ENCODE peak calls at places on chromosomes 3 and 15, in eight cellular contexts. E, I, R, V, Z, M, T and U are unnamed samples.
A peak's percentile ranks its signal among the peaks of the same experiment; 100 is the strongest.

GRCh38 chr3:54968546-54969172 is 40.8 kb upstream of the LRTM1 start:
- DNase-seq in E (no peak), T (peak; percentile 32), I (no peak), Z (peak; percentile 60), V (no peak), R (no peak), M (no peak), U (no peak)

GRCh38 chr3:41854956-41855355 is 106.9 kb downstream of the ULK4 start:
- DNase-seq in Z (no peak), M (no peak), E (no peak), T (no peak), R (no peak), V (no peak), I (no peak), U (no peak)

GRCh38 chr3:127831723-127832172 is 9.4 kb upstream of the MGLL start:
- DNase-seq in Z (peak; percentile 50), T (peak; percentile 47), V (no peak), R (peak; percentile 68), I (peak; percentile 87), M (peak; percentile 44), E (peak; percentile 58), U (no peak)

GRCh38 chr3:33439421-33440327 is 531 bp downstream of the UBP1 start:
- DNase-seq in T (peak; percentile 62), M (peak; percentile 54), I (peak; percentile 85), V (peak; percentile 52), Z (peak; percentile 62), E (peak; percentile 56), R (peak; percentile 73), U (peak; percentile 25)

GRCh38 chr15:99137877-99138276 is 33.0 kb downstream of the SYNM start:
- DNase-seq in M (no peak), E (no peak), I (no peak), Z (no peak), T (no peak), V (no peak), R (no peak), U (no peak)

GRCh38 chr3:195537995-195538394 is 5.1 kb downstream of the PPP1R2 start:
- DNase-seq in T (no peak), I (no peak), M (no peak), Z (no peak), R (no peak), V (no peak), E (no peak), U (no peak)

GRCh38 chr15:74642328-74642723 is 26.7 kb downstream of the CLK3 start:
- DNase-seq in Z (no peak), M (no peak), V (no peak), R (no peak), E (peak; percentile 46), T (no peak), I (no peak), U (no peak)

GRCh38 chr3:128698211-128699011 is 27.6 kb upstream of the RAB7A start:
- DNase-seq in E (peak; percentile 51), R (peak; percentile 66), M (peak; percentile 52), T (peak; percentile 37), Z (peak; percentile 50), I (peak; percentile 78), V (peak; percentile 26), U (no peak)

GRCh38 chr15:65386886-65387285 is 9.1 kb upstream of the IGDCC3 start:
- DNase-seq in R (no peak), V (no peak), M (no peak), Z (no peak), E (no peak), I (no peak), T (no peak), U (no peak)

GRCh38 chr3:31016196-31016595 is 121.7 kb upstream of the GADL1 start:
- DNase-seq in R (no peak), Z (no peak), T (no peak), V (no peak), I (no peak), M (no peak), E (no peak), U (no peak)

GRCh38 chr3:65876028-65876420 is 162.7 kb downstream of the MAGI1 start:
- DNase-seq in M (no peak), I (no peak), E (no peak), T (no peak), V (no peak), R (no peak), Z (no peak), U (no peak)

GRCh38 chr3:25915673-25916072 is 125.8 kb downstream of the OXSM start:
- DNase-seq in V (no peak), Z (no peak), T (no peak), R (no peak), E (no peak), I (no peak), M (no peak), U (no peak)

DNA sequence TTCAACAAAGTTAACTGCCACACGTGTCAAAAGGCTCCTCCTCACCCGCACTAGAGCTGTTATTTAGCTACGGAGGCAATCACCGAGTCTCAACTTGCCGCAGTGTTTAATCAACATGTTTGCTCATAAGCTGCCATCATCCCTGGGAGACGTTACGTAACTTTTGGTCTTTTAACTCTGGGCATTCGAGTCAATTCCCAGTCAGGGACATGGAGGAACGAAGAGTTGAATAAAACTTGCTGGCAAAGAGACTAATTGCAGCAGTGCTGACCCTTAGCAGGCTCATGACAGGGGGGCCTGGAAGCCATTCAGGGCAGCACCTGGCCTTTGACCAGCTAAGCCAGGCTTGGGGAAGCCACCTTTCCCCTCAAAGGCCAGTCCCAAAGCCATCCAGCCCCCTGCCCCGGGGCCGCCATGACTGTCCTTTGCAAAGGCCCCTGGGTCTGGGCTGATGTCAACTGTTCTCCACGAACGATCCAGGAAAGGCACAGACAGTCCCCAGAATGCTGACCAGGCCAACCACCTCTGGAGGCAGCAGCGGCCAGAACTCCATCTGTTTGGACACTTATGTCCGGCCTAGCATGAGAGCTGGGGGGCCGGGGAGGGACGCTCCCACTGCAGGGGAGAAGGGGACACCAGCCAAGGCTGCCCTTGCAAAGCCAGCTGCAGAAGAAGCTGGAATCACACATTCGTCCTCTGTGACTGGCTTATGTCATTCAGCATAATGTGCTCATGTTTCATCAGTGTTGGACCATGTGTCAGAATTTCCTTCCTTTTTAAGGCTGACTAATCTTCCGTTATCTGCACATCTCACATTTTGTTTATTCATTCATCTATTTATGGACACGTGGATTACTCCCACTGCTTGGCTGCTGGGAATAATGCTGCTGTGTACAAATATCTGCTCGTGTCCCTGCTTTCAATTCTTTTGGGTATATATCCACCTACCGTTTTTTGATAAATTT is 43.7 kb downstream of the PCSK6 start:
- DNase-seq in M (peak; percentile 22), R (no peak), Z (no peak), I (no peak), E (peak; percentile 26), T (peak; percentile 93), V (no peak), U (no peak)
- H3K27ac ChIP-seq in M (no peak overlapping the region), R (no peak overlapping the region), Z (no peak overlapping the region), I (peak overlapping the region; percentile 52), E (peak overlapping the region; percentile 24), T (no peak overlapping the region), V (no peak overlapping the region), U (no peak overlapping the region)

GRCh38 chr3:125715651-125716050 is 120.4 kb upstream of the OSBPL11 start:
- DNase-seq in V (no peak), R (no peak), E (no peak), Z (no peak), M (no peak), I (no peak), T (no peak), U (no peak)
- H3K27ac ChIP-seq in V (no peak overlapping the region), R (no peak overlapping the region), E (no peak overlapping the region), Z (no peak overlapping the region), M (no peak overlapping the region), I (no peak overlapping the region), T (no peak overlapping the region), U (no peak overlapping the region)

GRCh38 chr3:187181454-187182170 is 15.7 kb upstream of the RTP1 start:
- DNase-seq in E (no peak), V (no peak), T (no peak), Z (no peak), I (no peak), R (no peak), M (no peak), U (no peak)
- H3K27ac ChIP-seq in E (no peak overlapping the region), V (no peak overlapping the region), T (no peak overlapping the region), Z (peak overlapping the region; percentile 90), I (no peak overlapping the region), R (no peak overlapping the region), M (no peak overlapping the region), U (no peak overlapping the region)

GRCh38 chr15:40031300-40031699 is 7.7 kb downstream of the SRP14 start:
- DNase-seq in Z (no peak), E (no peak), T (no peak), I (no peak), M (no peak), V (no peak), R (no peak), U (peak; percentile 52)

GRCh38 chr15:40028853-40029252 is 10.1 kb downstream of the SRP14 start:
- DNase-seq in I (no peak), Z (no peak), E (no peak), M (no peak), R (no peak), V (no peak), T (no peak), U (no peak)

GRCh38 chr15:40029979-40030893 is 8.7 kb downstream of the SRP14 start:
- DNase-seq in M (peak; percentile 30), Z (peak; percentile 69), E (no peak), I (no peak), T (no peak), V (no peak), R (no peak), U (no peak)

GRCh38 chr15:40034186-40034946 is 4.6 kb downstream of the SRP14 start:
- DNase-seq in V (no peak), Z (peak; percentile 45), M (no peak), E (no peak), I (no peak), T (no peak), R (no peak), U (no peak)

GRCh38 chr15:40032125-40032839 is 6.7 kb downstream of the SRP14 start:
- DNase-seq in I (no peak), V (no peak), Z (no peak), R (no peak), T (no peak), E (no peak), M (no peak), U (no peak)
- H3K27ac ChIP-seq in I (no peak overlapping the region), V (no peak overlapping the region), Z (no peak overlapping the region), R (no peak overlapping the region), T (no peak overlapping the region), E (no peak overlapping the region), M (no peak overlapping the region), U (peak overlapping the region; percentile 71)

GRCh38 chr3:49017646-49017977 is 768 bp downstream of the DALRD3 start:
- DNase-seq in E (no peak), R (no peak), M (no peak), V (no peak), Z (no peak), T (no peak), I (no peak), U (no peak)
- H3K27ac ChIP-seq in E (peak overlapping the region; percentile 86), R (no peak overlapping the region), M (peak overlapping the region; percentile 83), V (peak overlapping the region; percentile 87), Z (peak overlapping the region; percentile 9), T (no peak overlapping the region), I (peak overlapping the region; percentile 80), U (no peak overlapping the region)

DNA sequence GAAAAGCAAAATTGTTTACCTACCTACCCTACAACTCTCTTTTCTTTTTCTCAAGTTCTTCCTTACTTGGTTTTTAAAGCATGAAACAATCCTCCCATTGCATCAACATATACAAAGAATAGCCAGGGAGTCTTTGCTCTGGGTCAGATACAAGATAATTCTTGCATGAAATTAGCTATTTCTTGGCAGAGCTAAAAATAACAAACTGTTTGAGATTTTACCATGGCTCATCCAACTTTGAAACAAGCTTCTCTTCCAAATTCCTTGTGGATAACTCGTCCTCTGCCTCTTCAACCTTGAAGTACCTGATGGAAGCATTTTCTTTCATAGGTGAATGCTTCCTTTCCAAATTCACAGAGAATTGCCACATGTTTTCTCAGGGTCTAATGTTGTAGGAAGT is 9.2 kb upstream of the CBLB start:
- DNase-seq in Z (no peak), R (no peak), V (no peak), E (no peak), M (no peak), T (no peak), I (no peak), U (no peak)
- H3K27ac ChIP-seq in Z (no peak overlapping the region), R (no peak overlapping the region), V (no peak overlapping the region), E (no peak overlapping the region), M (no peak overlapping the region), T (no peak overlapping the region), I (no peak overlapping the region), U (no peak overlapping the region)